ENCODE peak calls at places on chromosome 13, in four cellular contexts. One of them, this sample, is unnamed.

GRCh38 chr13:24279706-24280105 is 29.7 kb upstream of the C1QTNF9 start:
- DNase-seq in AG09319: no peak
- DNase-seq in ELR: no peak
- DNase-seq in breast epithelium: no peak
- DNase-seq in this sample: no peak

GRCh38 chr13:107554355-107554905 is 660.9 kb downstream of the LIG4 start:
- DNase-seq in AG09319: no peak
- DNase-seq in ELR: no peak
- DNase-seq in breast epithelium: no peak
- DNase-seq in this sample: no peak

GRCh38 chr13:93670858-93671257 is 444.3 kb downstream of the GPC6 start:
- DNase-seq in AG09319: no peak
- DNase-seq in ELR: no peak
- DNase-seq in breast epithelium: no peak
- DNase-seq in this sample: no peak

GRCh38 chr13:35826626-35827254 is 304.4 kb downstream of the DCLK1 start:
- DNase-seq in AG09319: no peak
- DNase-seq in ELR: no peak
- DNase-seq in breast epithelium: no peak
- DNase-seq in this sample: no peak

GRCh38 chr13:96958286-96958891 is 35.9 kb downstream of the OXGR1 start:
- DNase-seq in AG09319: no peak
- DNase-seq in ELR: peak
- DNase-seq in breast epithelium: no peak
- DNase-seq in this sample: peak

GRCh38 chr13:49932868-49933267 is 3.3 kb downstream of the SPRYD7 start:
- DNase-seq in AG09319: no peak
- DNase-seq in ELR: no peak
- DNase-seq in breast epithelium: no peak
- DNase-seq in this sample: no peak

GRCh38 chr13:64553411-64554129 is 2676.6 kb downstream of the PCDH9 start:
- DNase-seq in AG09319: no peak
- DNase-seq in ELR: peak
- DNase-seq in breast epithelium: no peak
- DNase-seq in this sample: no peak

GRCh38 chr13:82797876-82798275 is 1084.4 kb downstream of the SLITRK1 start:
- DNase-seq in AG09319: no peak
- DNase-seq in ELR: no peak
- DNase-seq in breast epithelium: no peak
- DNase-seq in this sample: no peak

GRCh38 chr13:51222510-51223283 is 499 bp downstream of the FAM124A start:
- DNase-seq in AG09319: no peak
- DNase-seq in ELR: peak
- DNase-seq in breast epithelium: no peak
- DNase-seq in this sample: no peak

GRCh38 chr13:27926644-27927434 is 7.0 kb downstream of the PDX1 start:
- DNase-seq in AG09319: no peak
- DNase-seq in ELR: no peak
- DNase-seq in breast epithelium: no peak
- DNase-seq in this sample: no peak

GRCh38 chr13:99974939-99975561 is 3.5 kb upstream of the ZIC5 start:
- DNase-seq in AG09319: no peak
- DNase-seq in ELR: no peak
- DNase-seq in breast epithelium: no peak
- DNase-seq in this sample: no peak

GRCh38 chr13:30872685-30873443 is 33.2 kb upstream of the MEDAG start:
- DNase-seq in AG09319: peak
- DNase-seq in ELR: peak
- DNase-seq in breast epithelium: peak
- DNase-seq in this sample: peak

GRCh38 chr13:93260591-93260990 is 34.0 kb downstream of the GPC6 start:
- DNase-seq in AG09319: no peak
- DNase-seq in ELR: peak
- DNase-seq in breast epithelium: no peak
- DNase-seq in this sample: no peak

GRCh38 chr13:94822356-94822755 is 110.0 kb upstream of the SOX21 start:
- DNase-seq in AG09319: no peak
- DNase-seq in ELR: no peak
- DNase-seq in breast epithelium: no peak
- DNase-seq in this sample: no peak

GRCh38 chr13:42762251-42762650 is 19.1 kb upstream of the FAM216B start:
- DNase-seq in AG09319: no peak
- DNase-seq in ELR: peak
- DNase-seq in breast epithelium: no peak
- DNase-seq in this sample: no peak